ENCODE peak calls at places on chromosome 17, in five cellular contexts. W is MM.1S; R is GM12878; V is uterus; X is CD4-positive, CD25-positive, alpha-beta regulatory T cell. A is an unnamed sample.

GRCh38 chr17:45248132-45248936 is 13.6 kb downstream of the SPATA32 start:
- DNase-seq in W (peak; percentile 90), R (no peak), V (no peak), X (peak; percentile 79), A (peak; percentile 80)

GRCh38 chr17:12429125-12429524 is 236.6 kb upstream of the MYOCD start:
- DNase-seq in W (no peak), R (no peak), V (no peak), X (no peak), A (no peak)

GRCh38 chr17:55407641-55408566 is 13.7 kb downstream of the MMD start:
- DNase-seq in W (no peak), R (no peak), V (no peak), X (no peak), A (no peak)

GRCh38 chr17:71338396-71338795 is 782.4 kb upstream of the SOX9 start:
- DNase-seq in W (peak; percentile 62), R (no peak), V (no peak), X (no peak), A (no peak)

GRCh38 chr17:72038427-72038826 is 82.4 kb upstream of the SOX9 start:
- DNase-seq in W (no peak), R (no peak), V (no peak), X (no peak), A (peak; percentile 36)

GRCh38 chr17:65417406-65418221 is 143.8 kb downstream of the AXIN2 start:
- DNase-seq in W (no peak), R (no peak), V (no peak), X (no peak), A (no peak)

GRCh38 chr17:20086416-20087074 is 77.4 kb downstream of the SPECC1 start:
- DNase-seq in W (no peak), R (no peak), V (no peak), X (no peak), A (no peak)

GRCh38 chr17:80113033-80113484 is 11.7 kb downstream of the GAA start:
- DNase-seq in W (no peak), R (no peak), V (no peak), X (no peak), A (no peak)

GRCh38 chr17:77609553-77610517 is 348.7 kb upstream of the TNRC6C start:
- DNase-seq in W (peak; percentile 82), R (peak; percentile 43), V (peak; percentile 68), X (peak; percentile 36), A (no peak)

GRCh38 chr17:67068999-67069398 is 24.6 kb downstream of the CACNG1 start:
- DNase-seq in W (no peak), R (no peak), V (no peak), X (no peak), A (no peak)

GRCh38 chr17:42586514-42587230 is 9.1 kb upstream of the PSMC3IP start:
- DNase-seq in W (peak; percentile 71), R (no peak), V (no peak), X (no peak), A (peak; percentile 64)
- H3K36me3 ChIP-seq in W (peaks cover 15% of the 10 kb centered on the region), R (peaks cover 57% of the 10 kb centered on the region), V (no peaks in the 10 kb centered on the region), X (peaks cover 94% of the 10 kb centered on the region), A (peaks cover 42% of the 10 kb centered on the region)

DNA sequence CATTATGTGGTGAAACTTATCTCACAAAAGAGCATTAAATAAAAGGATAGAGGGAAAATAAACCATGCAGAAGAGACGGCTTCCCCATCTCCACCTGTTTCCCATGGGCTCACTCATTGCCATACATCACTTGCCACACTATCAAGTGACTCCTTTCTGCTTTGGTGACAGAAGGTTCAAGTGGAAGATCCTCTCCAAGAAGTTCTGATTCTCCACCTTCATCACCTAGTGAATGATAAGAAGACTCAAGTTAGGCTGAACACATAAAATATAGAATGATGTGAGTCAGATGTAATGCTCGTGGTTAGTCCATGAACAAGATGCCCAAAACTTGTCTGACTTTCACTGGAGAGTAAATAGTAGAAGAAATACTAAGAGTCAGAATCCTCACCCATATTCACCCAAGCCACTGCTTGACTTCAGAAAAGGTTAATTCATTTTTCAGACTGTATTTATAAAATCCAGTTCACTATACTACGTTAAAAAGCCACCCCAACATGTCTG is 100.1 kb upstream of the TOB1 start:
- DNase-seq in W (no peak), R (no peak), V (no peak), X (no peak), A (no peak)
- H3K36me3 ChIP-seq in W (no peaks in the 10 kb centered on the region), R (peaks cover 10% of the 10 kb centered on the region), V (no peaks in the 10 kb centered on the region), X (peaks cover 37% of the 10 kb centered on the region), A (peaks cover 7% of the 10 kb centered on the region)

GRCh38 chr17:82933006-82933310 is 93.1 kb upstream of the ZNF750 start:
- DNase-seq in W (no peak), R (no peak), V (peak; percentile 5), X (no peak), A (no peak)

GRCh38 chr17:82932146-82933005 is 92.6 kb upstream of the ZNF750 start:
- DNase-seq in W (no peak), R (no peak), V (peak; percentile 9), X (no peak), A (no peak)

GRCh38 chr17:82935944-82936767 is 96.3 kb upstream of the ZNF750 start:
- DNase-seq in W (no peak), R (no peak), V (peak; percentile 7), X (no peak), A (no peak)

GRCh38 chr17:82931696-82932060 is 91.9 kb upstream of the ZNF750 start:
- DNase-seq in W (no peak), R (no peak), V (peak; percentile 84), X (no peak), A (no peak)

DNA sequence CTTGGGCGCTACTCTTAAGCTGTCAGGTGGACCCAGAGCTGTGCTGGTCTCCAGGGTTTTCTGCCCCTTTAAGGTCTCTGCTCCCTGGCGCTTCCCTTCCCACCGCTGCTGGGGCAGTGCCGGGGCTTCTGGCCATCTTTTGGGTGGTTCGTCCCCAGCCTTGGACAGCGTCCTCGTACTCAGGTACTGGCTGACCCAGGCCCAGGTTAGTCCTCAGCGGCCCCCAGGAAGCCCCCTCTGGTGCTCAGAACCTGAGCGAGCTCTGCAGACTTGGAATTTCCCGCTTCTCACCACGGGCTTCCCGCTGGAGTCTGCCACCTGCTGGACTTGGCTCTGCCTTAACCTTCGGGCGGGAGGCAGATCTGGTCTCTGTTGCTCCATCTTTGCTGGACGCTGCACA is 94.1 kb upstream of the ZNF750 start:
- DNase-seq in W (no peak), R (no peak), V (peak; percentile 8), X (no peak), A (no peak)
- H3K36me3 ChIP-seq in W (no peaks in the 10 kb centered on the region), R (peaks cover 10% of the 10 kb centered on the region), V (no peaks in the 10 kb centered on the region), X (peaks cover 60% of the 10 kb centered on the region), A (peaks cover 17% of the 10 kb centered on the region)

GRCh38 chr17:78815696-78816095 is 24.9 kb downstream of the USP36 start:
- DNase-seq in W (no peak), R (no peak), V (no peak), X (no peak), A (no peak)

GRCh38 chr17:78808106-78808635 is 26.1 kb upstream of the CYTH1 start:
- DNase-seq in W (no peak), R (no peak), V (no peak), X (no peak), A (no peak)

GRCh38 chr17:78818152-78818846 is 22.3 kb downstream of the USP36 start:
- DNase-seq in W (no peak), R (no peak), V (no peak), X (no peak), A (no peak)

GRCh38 chr17:78817123-78817522 is 23.5 kb downstream of the USP36 start:
- DNase-seq in W (peak; percentile 98), R (no peak), V (no peak), X (peak; percentile 42), A (no peak)

DNA sequence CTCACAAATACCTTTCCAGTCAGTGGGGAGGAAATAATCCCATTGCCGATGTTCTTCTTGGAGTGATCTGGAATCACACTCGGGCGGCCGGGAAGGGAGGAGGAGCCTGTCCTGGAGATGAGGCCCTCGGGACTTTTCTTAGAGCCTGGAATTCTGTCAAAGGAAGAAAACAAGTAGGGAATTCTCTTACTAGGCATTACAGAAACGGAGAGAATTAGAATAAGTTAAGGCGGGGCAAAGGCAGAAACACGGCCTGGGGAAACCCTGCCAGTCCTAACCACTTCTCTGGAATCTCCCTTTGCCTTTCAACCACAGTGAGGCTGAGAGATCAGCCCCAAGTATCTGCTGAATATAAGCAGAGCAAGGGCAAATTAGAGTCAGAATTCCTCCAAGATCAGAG is 27.8 kb downstream of the USP36 start:
- DNase-seq in W (no peak), R (no peak), V (no peak), X (no peak), A (no peak)
- H3K36me3 ChIP-seq in W (peaks cover 39% of the 10 kb centered on the region), R (peaks cover 55% of the 10 kb centered on the region), V (no peaks in the 10 kb centered on the region), X (peaks cover 84% of the 10 kb centered on the region), A (peaks cover 29% of the 10 kb centered on the region)

GRCh38 chr17:75825748-75826370 is 18.3 kb downstream of the UNC13D start:
- DNase-seq in W (no peak), R (no peak), V (no peak), X (no peak), A (peak; percentile 3)
- H3K36me3 ChIP-seq in W (no peaks in the 10 kb centered on the region), R (peaks cover 10% of the 10 kb centered on the region), V (no peaks in the 10 kb centered on the region), X (peaks cover 36% of the 10 kb centered on the region), A (peaks cover 34% of the 10 kb centered on the region)

DNA sequence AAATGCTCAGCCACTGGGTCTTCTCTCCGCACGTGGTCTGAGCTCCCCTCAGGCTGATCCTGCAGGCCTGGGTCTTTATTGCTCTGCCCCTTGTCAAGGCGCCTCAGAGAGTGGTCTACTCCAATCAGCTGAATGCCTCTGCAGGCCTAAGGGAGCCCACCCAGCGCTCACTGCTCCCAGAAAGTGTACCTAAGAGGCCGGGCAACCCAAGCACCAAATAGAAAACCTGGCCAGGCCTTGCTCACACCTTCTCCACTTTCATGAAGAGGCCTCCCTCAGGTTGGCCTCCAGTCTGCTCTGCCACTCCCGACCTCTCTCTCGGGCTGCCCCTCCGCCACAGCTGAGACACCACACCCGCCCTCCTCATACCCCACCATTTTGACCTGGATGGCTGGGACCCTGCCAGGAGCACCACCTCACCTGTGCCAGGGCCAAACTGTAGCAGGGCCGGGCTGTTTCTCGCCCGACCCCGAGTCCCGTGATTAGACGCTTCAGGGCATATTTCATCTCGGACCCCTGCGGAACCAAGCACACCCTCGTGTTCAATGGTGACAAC is 665 bp downstream of the MYBBP1A start:
- DNase-seq in W (no peak), R (no peak), V (no peak), X (no peak), A (peak; percentile 22)
- H3K36me3 ChIP-seq in W (peaks cover 6% of the 10 kb centered on the region), R (peaks cover 28% of the 10 kb centered on the region), V (no peaks in the 10 kb centered on the region), X (peaks cover 34% of the 10 kb centered on the region), A (peaks cover 27% of the 10 kb centered on the region)

GRCh38 chr17:37220609-37220953 is 155.2 kb upstream of the C17orf78 start:
- DNase-seq in W (peak; percentile 12), R (no peak), V (no peak), X (no peak), A (no peak)

GRCh38 chr17:37221865-37222264 is 153.9 kb upstream of the C17orf78 start:
- DNase-seq in W (no peak), R (no peak), V (no peak), X (no peak), A (no peak)

GRCh38 chr17:37218849-37219248 is 156.9 kb upstream of the C17orf78 start:
- DNase-seq in W (no peak), R (no peak), V (no peak), X (no peak), A (no peak)

GRCh38 chr17:37225458-37225857 is 150.3 kb upstream of the C17orf78 start:
- DNase-seq in W (no peak), R (no peak), V (no peak), X (no peak), A (no peak)

GRCh38 chr17:37219876-37220608 is 155.7 kb upstream of the C17orf78 start:
- DNase-seq in W (no peak), R (no peak), V (no peak), X (no peak), A (no peak)
- H3K36me3 ChIP-seq in W (no peaks in the 10 kb centered on the region), R (peaks cover 11% of the 10 kb centered on the region), V (no peaks in the 10 kb centered on the region), X (peaks cover 6% of the 10 kb centered on the region), A (peaks cover 2% of the 10 kb centered on the region)